ENCODE peak calls at places on chromosomes 12 and 14, in five cellular contexts. One of them, this sample, is unnamed.

GRCh38 chr12:25241171-25242020 is 9.3 kb downstream of the KRAS start:
- DNase-seq in hippocampal formation: peak; percentile 71
- DNase-seq in fibroblast of mammary gland: peak; percentile 67
- DNase-seq in nephron progenitor cell: no peak
- DNase-seq in fibroblast of the conjunctiva: peak; percentile 43
- DNase-seq in this sample: peak; percentile 70

GRCh38 chr12:3752096-3752709 is 706 bp downstream of the CRACR2A start:
- DNase-seq in fibroblast of the conjunctiva: no peak
- DNase-seq in hippocampal formation: no peak
- DNase-seq in fibroblast of mammary gland: peak; percentile 75
- DNase-seq in nephron progenitor cell: no peak
- DNase-seq in this sample: peak; percentile 52

GRCh38 chr12:65432606-65433005 is 154.1 kb downstream of the MSRB3 start:
- DNase-seq in hippocampal formation: no peak
- DNase-seq in fibroblast of mammary gland: no peak
- DNase-seq in nephron progenitor cell: no peak
- DNase-seq in fibroblast of the conjunctiva: no peak
- DNase-seq in this sample: no peak

GRCh38 chr14:69554500-69554899 is 20.2 kb downstream of the CCDC177 start:
- DNase-seq in nephron progenitor cell: no peak
- DNase-seq in fibroblast of the conjunctiva: no peak
- DNase-seq in hippocampal formation: no peak
- DNase-seq in fibroblast of mammary gland: peak; percentile 25
- DNase-seq in this sample: peak; percentile 30

GRCh38 chr14:21846227-21846885 is 172.7 kb upstream of the OR4E1 start:
- DNase-seq in fibroblast of mammary gland: peak; percentile 7
- DNase-seq in nephron progenitor cell: peak; percentile 69
- DNase-seq in hippocampal formation: no peak
- DNase-seq in fibroblast of the conjunctiva: no peak
- DNase-seq in this sample: no peak

GRCh38 chr14:23034498-23035302 is at the start of gene PSMB5:
- DNase-seq in fibroblast of mammary gland: peak; percentile 95
- DNase-seq in nephron progenitor cell: peak; percentile 76
- DNase-seq in hippocampal formation: no peak
- DNase-seq in fibroblast of the conjunctiva: peak; percentile 95
- DNase-seq in this sample: peak; percentile 93

GRCh38 chr14:43939836-43940235 is 567.2 kb downstream of the FSCB start:
- DNase-seq in fibroblast of the conjunctiva: no peak
- DNase-seq in nephron progenitor cell: no peak
- DNase-seq in fibroblast of mammary gland: no peak
- DNase-seq in hippocampal formation: no peak
- DNase-seq in this sample: no peak

GRCh38 chr14:69316449-69317391 is 56.8 kb downstream of the GALNT16 start:
- DNase-seq in fibroblast of mammary gland: peak; percentile 99
- DNase-seq in fibroblast of the conjunctiva: peak; percentile 98
- DNase-seq in nephron progenitor cell: no peak
- DNase-seq in hippocampal formation: no peak
- DNase-seq in this sample: peak; percentile 99

GRCh38 chr12:120469450-120470149 is at the start of gene SRSF9:
- DNase-seq in fibroblast of the conjunctiva: peak; percentile 95
- DNase-seq in nephron progenitor cell: peak; percentile 99
- DNase-seq in fibroblast of mammary gland: peak; percentile 95
- DNase-seq in hippocampal formation: peak; percentile 86
- DNase-seq in this sample: peak; percentile 97

GRCh38 chr12:106138646-106139421 is at the start of gene NUAK1:
- DNase-seq in fibroblast of the conjunctiva: no peak
- DNase-seq in nephron progenitor cell: peak; percentile 86
- DNase-seq in hippocampal formation: peak; percentile 75
- DNase-seq in fibroblast of mammary gland: no peak
- DNase-seq in this sample: peak; percentile 82

This sample was measured in AG10803.